ENCODE peak calls at places on chromosomes 4 and X, in seven cellular contexts. C is right atrium auricular region, S is testis, E is RWPE1, W is SK-N-MC, P is pancreas, Y is brain microvascular endothelial cell. T is an unnamed sample.

GRCh38 chr4:128358231-128358902 is 70.8 kb upstream of the PGRMC2 start:
- DNase-seq in S (no peak), C (no peak), P (no peak), W (no peak), E (no peak), Y (peak), T (no peak)

GRCh38 chr4:111678466-111678865 is 466.8 kb upstream of the FAM241A start:
- DNase-seq in P (no peak), S (no peak), W (no peak), Y (no peak), C (no peak), E (no peak), T (peak)

GRCh38 chr4:139523076-139523475 is 32.9 kb downstream of the SETD7 start:
- DNase-seq in P (no peak), E (no peak), C (no peak), Y (no peak), S (no peak), W (no peak), T (no peak)

GRCh38 chrX:105701310-105702052 is 120.9 kb upstream of the NRK start:
- DNase-seq in E (peak), W (no peak), Y (no peak), P (no peak), S (no peak), C (no peak), T (no peak)

GRCh38 chr4:73828945-73829344 is 7.5 kb upstream of the CXCL6 start:
- DNase-seq in C (no peak), P (no peak), W (no peak), Y (peak), S (no peak), E (no peak), T (no peak)

GRCh38 chr4:163251204-163251603 is 81.2 kb downstream of the NPY1R start:
- DNase-seq in Y (no peak), C (no peak), S (no peak), P (no peak), E (no peak), W (no peak), T (no peak)

GRCh38 chr4:156538651-156539285 is 432.8 kb downstream of the PDGFC start:
- DNase-seq in P (no peak), S (no peak), Y (no peak), E (no peak), C (no peak), W (no peak), T (no peak)

GRCh38 chrX:41580423-41581064 is 108.2 kb upstream of the GPR34 start:
- DNase-seq in W (no peak), S (no peak), P (no peak), Y (no peak), E (no peak), C (no peak), T (no peak)

GRCh38 chrX:31969714-31970113 is 897.9 kb upstream of the FTHL17 start:
- DNase-seq in P (no peak), C (no peak), E (no peak), Y (no peak), W (no peak), S (no peak), T (no peak)

GRCh38 chrX:29580560-29580959 is 634.8 kb upstream of the MAGEB2 start:
- DNase-seq in P (no peak), S (no peak), Y (no peak), W (no peak), C (no peak), E (no peak), T (no peak)

GRCh38 chrX:153818571-153819397 is 11.6 kb downstream of the PDZD4 start:
- DNase-seq in S (no peak), C (no peak), P (no peak), E (no peak), W (no peak), Y (no peak), T (no peak)

GRCh38 chr4:123399638-123400358 is 3.2 kb downstream of the SPRY1 start:
- DNase-seq in S (peak), W (no peak), Y (peak), C (no peak), P (no peak), E (no peak), T (no peak)

GRCh38 chr4:150217192-150217591 is 138.9 kb downstream of the DCLK2 start:
- DNase-seq in C (no peak), E (peak), S (no peak), W (no peak), P (no peak), Y (peak), T (peak)

GRCh38 chrX:108666101-108666500 is 70.3 kb downstream of the IRS4 start:
- DNase-seq in C (no peak), E (no peak), P (no peak), S (no peak), Y (no peak), W (no peak), T (no peak)

GRCh38 chr4:123408471-123409084 is 12.0 kb downstream of the SPRY1 start:
- DNase-seq in E (no peak), P (no peak), S (no peak), W (no peak), C (no peak), Y (no peak), T (no peak)

GRCh38 chrX:41064028-41064427 is 21.2 kb upstream of the USP9X start:
- DNase-seq in Y (no peak), W (no peak), P (no peak), S (no peak), E (no peak), C (no peak), T (no peak)

GRCh38 chrX:97806238-97806637 is 922.5 kb downstream of the RPA4 start:
- DNase-seq in Y (no peak), C (no peak), P (no peak), W (no peak), S (no peak), E (no peak), T (no peak)

DNA sequence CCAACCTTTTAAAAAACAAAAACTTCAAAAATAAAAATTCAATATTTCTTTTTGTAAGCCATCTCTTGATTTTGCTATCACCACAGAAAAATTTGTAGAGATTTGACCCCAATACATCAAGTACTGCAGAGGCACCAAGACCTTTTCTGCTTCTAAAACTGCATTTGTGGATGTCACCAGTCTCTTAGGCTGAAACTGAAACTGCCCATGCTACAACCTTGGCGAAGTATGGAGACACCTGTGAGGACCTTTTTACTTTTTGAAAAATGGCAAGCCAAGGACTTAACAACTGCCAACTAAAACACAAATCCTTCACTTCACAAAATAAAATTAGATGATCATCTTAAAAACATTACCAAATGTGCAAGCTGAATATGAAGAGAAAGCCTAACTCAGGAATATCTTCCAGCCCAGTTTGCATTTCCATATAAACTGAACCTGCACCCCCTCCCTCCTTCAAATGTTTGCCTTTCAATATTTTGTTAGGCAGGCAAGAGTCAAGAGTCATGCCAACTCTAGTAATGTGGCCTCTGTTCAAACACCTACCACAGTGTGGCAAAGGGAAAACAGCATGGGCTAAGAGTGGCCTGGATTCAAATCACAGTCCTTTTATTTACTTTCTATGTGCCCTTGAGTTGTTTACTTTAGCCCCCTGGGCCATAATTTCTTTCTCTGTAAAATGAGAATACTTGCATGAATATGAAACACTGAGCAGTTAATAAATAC is 389.4 kb downstream of the OPHN1 start:
- DNase-seq in C (no peak), S (no peak), Y (no peak), P (no peak), W (no peak), E (no peak), T (no peak)
- H3K27ac ChIP-seq in C (no peak), S (no peak), Y (no peak), P (no peak), W (no peak), E (no peak), T (no peak)

DNA sequence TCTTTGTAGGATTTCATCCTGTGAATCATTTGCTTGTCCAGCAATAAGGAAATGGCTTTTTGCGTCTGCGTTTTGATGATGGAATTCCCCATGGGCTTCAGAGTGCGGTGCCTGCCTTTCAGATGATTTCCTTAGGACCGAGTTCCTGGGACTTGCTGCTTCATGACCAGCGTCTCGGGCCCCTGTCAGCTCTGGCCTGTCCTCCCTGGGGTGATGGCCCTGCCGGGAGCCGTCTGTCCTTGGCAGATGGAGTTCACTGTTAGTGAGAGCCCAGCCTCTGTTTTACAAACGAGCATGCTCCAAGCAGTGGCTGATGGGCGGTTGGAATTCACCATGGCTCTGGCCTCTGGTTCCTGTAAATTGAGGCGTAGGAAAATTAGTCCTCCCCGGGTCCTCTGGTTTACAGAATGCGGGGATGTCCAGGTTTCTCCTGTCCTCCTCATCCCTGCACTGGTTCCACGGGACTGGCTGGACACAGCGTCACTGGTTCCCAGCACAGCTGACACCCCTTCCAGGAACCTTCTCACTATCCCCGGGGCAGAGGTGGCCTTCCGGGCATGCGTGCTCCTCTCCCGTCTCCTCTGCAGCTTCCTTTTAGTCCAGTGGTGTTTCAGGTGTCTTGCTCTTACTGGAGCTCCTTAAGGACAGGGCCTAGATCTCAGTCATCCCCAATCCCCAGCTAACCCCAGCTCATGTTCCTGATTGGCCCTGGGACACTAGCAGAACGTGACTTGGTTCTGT is 34.9 kb downstream of the TBC1D14 start:
- DNase-seq in S (no peak), W (no peak), C (no peak), E (no peak), P (no peak), Y (peak), T (no peak)
- H3K27ac ChIP-seq in S (no peak), W (no peak), C (no peak), E (peak), P (peak), Y (no peak), T (no peak)

GRCh38 chr4:2746891-2747695 is 9.0 kb downstream of the TNIP2 start:
- DNase-seq in Y (no peak), C (no peak), P (no peak), S (no peak), E (no peak), W (no peak), T (no peak)

GRCh38 chr4:2745981-2746806 is 9.9 kb downstream of the TNIP2 start:
- DNase-seq in P (no peak), C (no peak), W (no peak), S (no peak), E (peak), Y (peak), T (peak)

GRCh38 chr4:2753444-2753843 is 2.7 kb downstream of the TNIP2 start:
- DNase-seq in S (peak), W (no peak), C (no peak), Y (no peak), E (no peak), P (no peak), T (no peak)

GRCh38 chr4:2754848-2755820 is 1.0 kb downstream of the TNIP2 start:
- DNase-seq in C (no peak), W (no peak), E (no peak), Y (no peak), P (no peak), S (no peak), T (no peak)

GRCh38 chr4:2750719-2751605 is 5.2 kb downstream of the TNIP2 start:
- DNase-seq in Y (no peak), P (no peak), E (no peak), S (peak), W (no peak), C (no peak), T (no peak)
- H3K27ac ChIP-seq in Y (no peak), P (no peak), E (peak), S (peak), W (no peak), C (peak), T (no peak)

DNA sequence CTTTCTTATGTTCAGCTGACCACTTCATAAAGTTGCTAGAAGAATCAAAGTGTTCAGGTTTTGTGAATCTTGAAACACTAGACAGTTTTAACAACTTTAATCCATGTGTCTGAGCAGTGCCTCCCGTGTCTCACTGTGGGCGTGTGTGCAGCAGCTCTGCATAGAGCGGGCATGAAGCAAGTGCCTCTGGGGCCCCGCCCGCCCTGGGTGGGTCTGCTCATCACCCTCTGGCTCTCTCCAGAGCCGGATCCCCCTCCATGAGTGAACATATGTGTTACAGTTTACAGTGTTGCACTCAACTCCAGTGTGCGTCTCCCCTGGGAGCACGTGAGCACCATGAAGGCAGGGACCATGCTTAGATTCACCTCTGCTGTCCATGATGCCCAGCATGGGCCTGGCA is 37.6 kb upstream of the CRMP1 start:
- DNase-seq in P (no peak), S (no peak), C (no peak), E (no peak), W (no peak), Y (no peak), T (no peak)
- H3K27ac ChIP-seq in P (no peak), S (no peak), C (no peak), E (no peak), W (no peak), Y (no peak), T (no peak)

DNA sequence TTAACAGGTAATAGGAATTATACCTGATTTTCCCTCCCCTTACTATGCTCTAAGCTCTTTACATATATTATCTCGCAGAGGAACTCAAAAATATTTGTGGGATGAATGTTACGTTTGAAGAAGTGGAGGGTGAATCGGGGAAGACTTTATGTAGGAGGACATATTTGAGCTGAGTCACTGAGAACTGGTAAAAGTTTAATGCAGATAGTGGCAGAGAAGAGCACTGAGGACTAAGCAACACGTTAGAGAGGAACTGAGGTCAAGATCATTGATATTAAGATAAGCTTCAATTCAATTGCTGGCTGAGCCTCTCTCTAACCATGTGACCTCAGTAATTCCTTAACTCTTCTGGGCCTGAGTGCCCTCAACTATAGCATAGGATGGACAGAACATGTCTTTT is 26.4 kb upstream of the ELOVL6 start:
- DNase-seq in E (no peak), C (no peak), W (no peak), P (no peak), Y (peak), S (no peak), T (no peak)
- H3K27ac ChIP-seq in E (no peak), C (no peak), W (no peak), P (no peak), Y (no peak), S (no peak), T (no peak)

GRCh38 chr4:169618986-169619385 is 1.4 kb upstream of the CLCN3 start:
- DNase-seq in C (no peak), S (no peak), W (no peak), Y (no peak), P (no peak), E (no peak), T (no peak)
- H3K27ac ChIP-seq in C (peak), S (peak), W (no peak), Y (peak), P (peak), E (no peak), T (peak)

GRCh38 chr4:133618963-133619362 is 469.9 kb downstream of the PCDH10 start:
- DNase-seq in Y (no peak), C (no peak), W (no peak), P (no peak), S (no peak), E (no peak), T (no peak)
- H3K27ac ChIP-seq in Y (no peak), C (no peak), W (no peak), P (no peak), S (no peak), E (no peak), T (no peak)

GRCh38 chr4:87014284-87014782 is 79.5 kb downstream of the AFF1 start:
- DNase-seq in S (no peak), E (no peak), W (peak), P (no peak), C (no peak), Y (no peak), T (no peak)
- H3K27ac ChIP-seq in S (peak), E (no peak), W (peak), P (peak), C (peak), Y (peak), T (peak)

GRCh38 chr4:185810746-185811508 is 1.1 kb downstream of the SORBS2 start:
- DNase-seq in W (no peak), E (no peak), P (no peak), Y (no peak), C (no peak), S (no peak), T (no peak)

GRCh38 chr4:185813133-185813532 is 1.1 kb upstream of the SORBS2 start:
- DNase-seq in E (no peak), S (no peak), W (no peak), Y (no peak), P (no peak), C (no peak), T (no peak)

GRCh38 chr4:185811509-185812364 is at the start of gene SORBS2:
- DNase-seq in W (no peak), P (peak), C (no peak), Y (peak), S (peak), E (peak), T (no peak)

GRCh38 chr4:185805979-185806378 is 6.0 kb downstream of the SORBS2 start:
- DNase-seq in E (no peak), C (no peak), S (no peak), W (no peak), P (no peak), Y (no peak), T (no peak)

GRCh38 chr4:185809517-185810071 is 2.4 kb downstream of the SORBS2 start:
- DNase-seq in C (no peak), S (no peak), P (no peak), E (no peak), Y (no peak), W (no peak), T (no peak)
- H3K27ac ChIP-seq in C (peak), S (no peak), P (peak), E (no peak), Y (peak), W (no peak), T (no peak)

GRCh38 chr4:6308890-6309643 is 39.4 kb downstream of the WFS1 start:
- DNase-seq in C (no peak), Y (no peak), E (no peak), P (no peak), S (peak), W (no peak), T (no peak)
- H3K27ac ChIP-seq in C (peak), Y (no peak), E (no peak), P (no peak), S (peak), W (no peak), T (no peak)

T was measured in epithelial cell of prostate.